ENCODE peak calls at places on chromosomes 7 and 10, in eight cellular contexts. One of them, this sample, is unnamed.
A peak's percentile ranks its signal among the peaks of the same experiment; 100 is the strongest.

GRCh38 chr7:91767820-91768219 is 112.7 kb downstream of the MTERF1 start:
- DNase-seq in body of pancreas: no peak
- DNase-seq in endodermal cell: peak; percentile 50
- DNase-seq in HL-60: no peak
- DNase-seq in uterus: no peak
- DNase-seq in AG04450: no peak
- DNase-seq in Panc1: no peak
- DNase-seq in CD4-positive, alpha-beta T cell: no peak
- DNase-seq in this sample: no peak

GRCh38 chr10:108327706-108328105 is 1163.2 kb upstream of the SORCS1 start:
- DNase-seq in body of pancreas: no peak
- DNase-seq in endodermal cell: no peak
- DNase-seq in HL-60: no peak
- DNase-seq in uterus: no peak
- DNase-seq in AG04450: no peak
- DNase-seq in Panc1: peak; percentile 4
- DNase-seq in CD4-positive, alpha-beta T cell: no peak
- DNase-seq in this sample: no peak

GRCh38 chr7:128318696-128319095 is 25.0 kb downstream of the RBM28 start:
- DNase-seq in body of pancreas: no peak
- DNase-seq in endodermal cell: no peak
- DNase-seq in HL-60: no peak
- DNase-seq in uterus: no peak
- DNase-seq in AG04450: no peak
- DNase-seq in Panc1: no peak
- DNase-seq in CD4-positive, alpha-beta T cell: no peak
- DNase-seq in this sample: no peak

GRCh38 chr10:29022513-29022912 is 266.4 kb upstream of the LYZL1 start:
- DNase-seq in body of pancreas: no peak
- DNase-seq in endodermal cell: no peak
- DNase-seq in HL-60: no peak
- DNase-seq in uterus: no peak
- DNase-seq in AG04450: no peak
- DNase-seq in Panc1: no peak
- DNase-seq in CD4-positive, alpha-beta T cell: no peak
- DNase-seq in this sample: no peak

GRCh38 chr7:86470763-86471162 is 172.9 kb upstream of the GRM3 start:
- DNase-seq in body of pancreas: no peak
- DNase-seq in endodermal cell: no peak
- DNase-seq in HL-60: no peak
- DNase-seq in uterus: no peak
- DNase-seq in AG04450: no peak
- DNase-seq in Panc1: no peak
- DNase-seq in CD4-positive, alpha-beta T cell: no peak
- DNase-seq in this sample: no peak

GRCh38 chr10:119742988-119743646 is 17.3 kb downstream of the INPP5F start:
- DNase-seq in body of pancreas: no peak
- DNase-seq in endodermal cell: no peak
- DNase-seq in HL-60: no peak
- DNase-seq in uterus: no peak
- DNase-seq in AG04450: no peak
- DNase-seq in Panc1: no peak
- DNase-seq in CD4-positive, alpha-beta T cell: no peak
- DNase-seq in this sample: no peak

GRCh38 chr7:70392282-70392681 is 739.7 kb upstream of the GALNT17 start:
- DNase-seq in body of pancreas: no peak
- DNase-seq in endodermal cell: no peak
- DNase-seq in HL-60: no peak
- DNase-seq in uterus: no peak
- DNase-seq in AG04450: no peak
- DNase-seq in Panc1: no peak
- DNase-seq in CD4-positive, alpha-beta T cell: no peak
- DNase-seq in this sample: no peak

GRCh38 chr7:89623018-89623672 is 531.1 kb upstream of the STEAP1 start:
- DNase-seq in body of pancreas: peak; percentile 58
- DNase-seq in endodermal cell: peak; percentile 59
- DNase-seq in HL-60: no peak
- DNase-seq in uterus: no peak
- DNase-seq in AG04450: no peak
- DNase-seq in Panc1: peak; percentile 32
- DNase-seq in CD4-positive, alpha-beta T cell: no peak
- DNase-seq in this sample: no peak

GRCh38 chr7:99201027-99201426 is 6.9 kb downstream of the KPNA7 start:
- DNase-seq in body of pancreas: no peak
- DNase-seq in endodermal cell: no peak
- DNase-seq in HL-60: no peak
- DNase-seq in uterus: no peak
- DNase-seq in AG04450: peak; percentile 51
- DNase-seq in Panc1: peak; percentile 74
- DNase-seq in CD4-positive, alpha-beta T cell: no peak
- DNase-seq in this sample: no peak

DNA sequence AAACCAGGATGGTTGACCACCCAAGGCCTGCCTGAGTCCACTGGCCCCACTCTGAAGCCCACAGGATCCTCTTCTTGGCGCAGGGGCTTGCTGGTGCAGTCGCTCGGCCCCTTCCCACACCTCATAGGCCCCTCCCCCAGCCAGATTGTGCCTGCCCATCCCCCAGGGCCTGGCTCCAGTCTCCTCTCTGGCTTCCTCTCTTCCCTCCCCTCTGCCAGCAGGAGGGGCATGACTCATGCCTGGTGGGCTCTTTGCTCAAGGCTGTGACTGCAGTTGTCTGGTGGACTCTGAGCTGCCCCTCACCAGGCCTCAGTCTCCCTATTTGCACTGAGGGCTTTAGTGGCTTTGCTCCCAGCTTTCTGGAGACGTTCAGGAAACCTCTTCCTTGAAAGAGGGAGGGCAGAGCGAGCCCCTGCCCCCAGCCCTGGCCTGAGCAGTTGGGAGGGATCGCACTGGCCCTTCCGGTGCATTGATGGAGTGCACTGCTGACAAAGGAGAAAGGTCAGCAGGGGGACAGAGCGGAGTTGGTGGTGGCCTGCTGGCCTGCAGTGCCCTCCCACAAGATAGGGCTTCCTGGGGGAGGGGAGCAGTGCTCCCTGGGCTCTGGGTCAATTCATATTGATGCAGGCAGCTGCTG is 60.7 kb downstream of the ZMIZ1 start:
- DNase-seq in body of pancreas: no peak
- DNase-seq in endodermal cell: peak; percentile 96
- DNase-seq in HL-60: no peak
- DNase-seq in uterus: peak; percentile 55
- DNase-seq in AG04450: no peak
- DNase-seq in Panc1: no peak
- DNase-seq in CD4-positive, alpha-beta T cell: no peak
- DNase-seq in this sample: no peak
- TF ChIP-seq CTCF in body of pancreas: no peak
- TF ChIP-seq CTCF in endodermal cell: peak; percentile 48
- TF ChIP-seq CTCF in HL-60: no peak
- TF ChIP-seq CTCF in uterus: no peak
- TF ChIP-seq CTCF in AG04450: peak; percentile 25
- TF ChIP-seq CTCF in Panc1: no peak
- TF ChIP-seq CTCF in CD4-positive, alpha-beta T cell: no peak
- TF ChIP-seq CTCF in this sample: no peak

DNA sequence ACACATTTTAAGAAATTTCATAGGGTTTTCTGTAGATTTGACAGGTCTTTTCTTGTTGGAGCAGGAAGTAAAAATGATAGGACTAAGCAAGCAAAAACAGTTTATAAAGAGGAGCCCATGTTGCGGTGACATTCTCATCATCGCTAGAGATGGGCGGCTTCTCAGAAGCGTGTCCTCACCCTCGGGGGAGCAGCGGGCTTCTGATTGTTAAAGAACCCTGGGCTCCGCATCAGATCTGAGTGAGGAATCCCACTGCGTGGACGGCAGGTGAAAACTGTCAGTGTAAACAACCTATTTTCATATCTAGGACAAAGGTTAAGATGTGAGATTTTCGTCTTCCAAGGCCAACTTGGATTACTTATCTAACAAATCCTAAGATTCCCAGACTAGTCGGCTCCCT is 177.6 kb downstream of the ADARB2 start:
- DNase-seq in body of pancreas: no peak
- DNase-seq in endodermal cell: no peak
- DNase-seq in HL-60: no peak
- DNase-seq in uterus: no peak
- DNase-seq in AG04450: no peak
- DNase-seq in Panc1: no peak
- DNase-seq in CD4-positive, alpha-beta T cell: no peak
- DNase-seq in this sample: peak; percentile 5
- H3K27ac ChIP-seq in body of pancreas: no peak overlapping the region
- H3K27ac ChIP-seq in endodermal cell: no peak overlapping the region
- H3K27ac ChIP-seq in HL-60: no peak overlapping the region
- H3K27ac ChIP-seq in uterus: no peak overlapping the region
- H3K27ac ChIP-seq in AG04450: no peak overlapping the region
- H3K27ac ChIP-seq in Panc1: no peak overlapping the region
- H3K27ac ChIP-seq in CD4-positive, alpha-beta T cell: no peak overlapping the region
- H3K27ac ChIP-seq in this sample: no peak overlapping the region

GRCh38 chr10:127353544-127353943 is 157.2 kb upstream of the INSYN2A start:
- DNase-seq in body of pancreas: no peak
- DNase-seq in endodermal cell: no peak
- DNase-seq in HL-60: no peak
- DNase-seq in uterus: no peak
- DNase-seq in AG04450: no peak
- DNase-seq in Panc1: no peak
- DNase-seq in CD4-positive, alpha-beta T cell: no peak
- DNase-seq in this sample: no peak

GRCh38 chr10:127349737-127350136 is 153.3 kb upstream of the INSYN2A start:
- DNase-seq in body of pancreas: no peak
- DNase-seq in endodermal cell: no peak
- DNase-seq in HL-60: no peak
- DNase-seq in uterus: no peak
- DNase-seq in AG04450: peak; percentile 1
- DNase-seq in Panc1: no peak
- DNase-seq in CD4-positive, alpha-beta T cell: no peak
- DNase-seq in this sample: no peak

GRCh38 chr10:127357265-127357664 is 160.9 kb upstream of the INSYN2A start:
- DNase-seq in body of pancreas: no peak
- DNase-seq in endodermal cell: no peak
- DNase-seq in HL-60: no peak
- DNase-seq in uterus: no peak
- DNase-seq in AG04450: no peak
- DNase-seq in Panc1: no peak
- DNase-seq in CD4-positive, alpha-beta T cell: no peak
- DNase-seq in this sample: no peak

GRCh38 chr10:127354255-127354654 is 157.9 kb upstream of the INSYN2A start:
- DNase-seq in body of pancreas: no peak
- DNase-seq in endodermal cell: peak; percentile 14
- DNase-seq in HL-60: no peak
- DNase-seq in uterus: no peak
- DNase-seq in AG04450: no peak
- DNase-seq in Panc1: no peak
- DNase-seq in CD4-positive, alpha-beta T cell: no peak
- DNase-seq in this sample: no peak

GRCh38 chr10:127354992-127355391 is 158.6 kb upstream of the INSYN2A start:
- DNase-seq in body of pancreas: no peak
- DNase-seq in endodermal cell: no peak
- DNase-seq in HL-60: no peak
- DNase-seq in uterus: no peak
- DNase-seq in AG04450: no peak
- DNase-seq in Panc1: no peak
- DNase-seq in CD4-positive, alpha-beta T cell: no peak
- DNase-seq in this sample: no peak
- TF ChIP-seq CTCF in body of pancreas: no peak
- TF ChIP-seq CTCF in endodermal cell: peak; percentile 60
- TF ChIP-seq CTCF in HL-60: no peak
- TF ChIP-seq CTCF in uterus: no peak
- TF ChIP-seq CTCF in AG04450: peak; percentile 67
- TF ChIP-seq CTCF in Panc1: peak; percentile 70
- TF ChIP-seq CTCF in CD4-positive, alpha-beta T cell: no peak
- TF ChIP-seq CTCF in this sample: peak; percentile 25

GRCh38 chr10:33306756-33307519 is 27.5 kb downstream of the NRP1 start:
- DNase-seq in body of pancreas: no peak
- DNase-seq in endodermal cell: no peak
- DNase-seq in HL-60: no peak
- DNase-seq in uterus: no peak
- DNase-seq in AG04450: peak; percentile 45
- DNase-seq in Panc1: no peak
- DNase-seq in CD4-positive, alpha-beta T cell: no peak
- DNase-seq in this sample: no peak
- H3K27ac ChIP-seq in body of pancreas: no peak overlapping the region
- H3K27ac ChIP-seq in endodermal cell: no peak overlapping the region
- H3K27ac ChIP-seq in HL-60: no peak overlapping the region
- H3K27ac ChIP-seq in uterus: no peak overlapping the region
- H3K27ac ChIP-seq in AG04450: no peak overlapping the region
- H3K27ac ChIP-seq in Panc1: peak overlapping the region; percentile 96
- H3K27ac ChIP-seq in CD4-positive, alpha-beta T cell: no peak overlapping the region
- H3K27ac ChIP-seq in this sample: no peak overlapping the region

GRCh38 chr7:7699370-7699769 is 19.0 kb downstream of the RPA3 start:
- DNase-seq in body of pancreas: no peak
- DNase-seq in endodermal cell: no peak
- DNase-seq in HL-60: no peak
- DNase-seq in uterus: no peak
- DNase-seq in AG04450: no peak
- DNase-seq in Panc1: no peak
- DNase-seq in CD4-positive, alpha-beta T cell: no peak
- DNase-seq in this sample: no peak

GRCh38 chr7:7696458-7697119 is 21.8 kb downstream of the RPA3 start:
- DNase-seq in body of pancreas: peak; percentile 40
- DNase-seq in endodermal cell: no peak
- DNase-seq in HL-60: no peak
- DNase-seq in uterus: no peak
- DNase-seq in AG04450: no peak
- DNase-seq in Panc1: peak; percentile 79
- DNase-seq in CD4-positive, alpha-beta T cell: no peak
- DNase-seq in this sample: no peak

GRCh38 chr7:7699970-7700369 is 18.4 kb downstream of the RPA3 start:
- DNase-seq in body of pancreas: no peak
- DNase-seq in endodermal cell: no peak
- DNase-seq in HL-60: no peak
- DNase-seq in uterus: no peak
- DNase-seq in AG04450: no peak
- DNase-seq in Panc1: no peak
- DNase-seq in CD4-positive, alpha-beta T cell: no peak
- DNase-seq in this sample: no peak

GRCh38 chr7:7701513-7701912 is 16.9 kb downstream of the RPA3 start:
- DNase-seq in body of pancreas: no peak
- DNase-seq in endodermal cell: no peak
- DNase-seq in HL-60: no peak
- DNase-seq in uterus: no peak
- DNase-seq in AG04450: no peak
- DNase-seq in Panc1: no peak
- DNase-seq in CD4-positive, alpha-beta T cell: no peak
- DNase-seq in this sample: no peak

GRCh38 chr7:7698930-7699329 is 19.5 kb downstream of the RPA3 start:
- DNase-seq in body of pancreas: no peak
- DNase-seq in endodermal cell: no peak
- DNase-seq in HL-60: no peak
- DNase-seq in uterus: no peak
- DNase-seq in AG04450: no peak
- DNase-seq in Panc1: no peak
- DNase-seq in CD4-positive, alpha-beta T cell: no peak
- DNase-seq in this sample: no peak
- TF ChIP-seq CTCF in body of pancreas: no peak
- TF ChIP-seq CTCF in endodermal cell: no peak
- TF ChIP-seq CTCF in HL-60: no peak
- TF ChIP-seq CTCF in uterus: no peak
- TF ChIP-seq CTCF in AG04450: no peak
- TF ChIP-seq CTCF in Panc1: no peak
- TF ChIP-seq CTCF in CD4-positive, alpha-beta T cell: no peak
- TF ChIP-seq CTCF in this sample: no peak

GRCh38 chr10:79118286-79119202 is 49.8 kb downstream of the ZMIZ1 start:
- DNase-seq in body of pancreas: no peak
- DNase-seq in endodermal cell: no peak
- DNase-seq in HL-60: no peak
- DNase-seq in uterus: no peak
- DNase-seq in AG04450: no peak
- DNase-seq in Panc1: no peak
- DNase-seq in CD4-positive, alpha-beta T cell: no peak
- DNase-seq in this sample: no peak
- H3K27ac ChIP-seq in body of pancreas: no peak overlapping the region
- H3K27ac ChIP-seq in endodermal cell: peak overlapping the region; percentile 11
- H3K27ac ChIP-seq in HL-60: no peak overlapping the region
- H3K27ac ChIP-seq in uterus: peak overlapping the region; percentile 32
- H3K27ac ChIP-seq in AG04450: no peak overlapping the region
- H3K27ac ChIP-seq in Panc1: no peak overlapping the region
- H3K27ac ChIP-seq in CD4-positive, alpha-beta T cell: no peak overlapping the region
- H3K27ac ChIP-seq in this sample: no peak overlapping the region